ENCODE peak calls at places on chromosome 22, in six cellular contexts. O is lower lobe of right lung, N is gastrocnemius medialis, G is MM.1S, C is GM06990, U is IMR-90. A is an unnamed sample.

GRCh38 chr22:47629273-47629711 is 866.8 kb downstream of the TBC1D22A start:
- DNase-seq in O (no peak), N (no peak), U (no peak), C (no peak), G (no peak), A (no peak)

GRCh38 chr22:37546436-37547248 is 13.6 kb upstream of the CDC42EP1 start:
- DNase-seq in C (no peak), N (peak), U (peak), O (peak), G (no peak), A (no peak)

GRCh38 chr22:17980638-17981051 is 43.7 kb downstream of the MICAL3 start:
- DNase-seq in U (peak), G (no peak), C (peak), O (peak), N (peak), A (no peak)

GRCh38 chr22:25928038-25928437 is 186.1 kb downstream of the MYO18B start:
- DNase-seq in U (no peak), N (no peak), G (no peak), C (no peak), O (no peak), A (no peak)

GRCh38 chr22:39369186-39369585 is 19.4 kb downstream of the SYNGR1 start:
- DNase-seq in C (no peak), U (no peak), O (no peak), N (no peak), G (no peak), A (no peak)

GRCh38 chr22:22603470-22603947 is 40.9 kb upstream of the GGTLC2 start:
- DNase-seq in U (no peak), C (no peak), O (no peak), G (no peak), N (no peak), A (no peak)

GRCh38 chr22:38074181-38075104 is 9.5 kb downstream of the SLC16A8 start:
- DNase-seq in G (no peak), N (no peak), O (no peak), U (peak), C (no peak), A (no peak)

GRCh38 chr22:48423481-48423901 is 1404.2 kb downstream of the BRD1 start:
- DNase-seq in O (no peak), G (no peak), C (no peak), U (no peak), N (no peak), A (no peak)

GRCh38 chr22:29146771-29147170 is 58.9 kb upstream of the EMID1 start:
- DNase-seq in O (no peak), U (no peak), G (no peak), C (no peak), N (peak), A (no peak)

GRCh38 chr22:28375761-28376534 is 303.7 kb downstream of the TTC28 start:
- DNase-seq in U (peak), O (no peak), G (no peak), N (no peak), C (no peak), A (no peak)

GRCh38 chr22:30234786-30235470 is 11.6 kb downstream of the LIF start:
- DNase-seq in N (no peak), U (peak), C (no peak), O (no peak), G (no peak), A (no peak)

GRCh38 chr22:48574776-48575566 is 1252.7 kb downstream of the BRD1 start:
- DNase-seq in N (no peak), O (peak), U (no peak), G (peak), C (no peak), A (no peak)

GRCh38 chr22:30877662-30878515 is 90.7 kb downstream of the MORC2 start:
- DNase-seq in U (no peak), O (peak), C (no peak), N (no peak), G (no peak), A (no peak)

GRCh38 chr22:20996598-20997535 is 5.1 kb downstream of the THAP7 start:
- DNase-seq in O (no peak), N (no peak), C (no peak), G (no peak), U (no peak), A (no peak)

GRCh38 chr22:22941831-22942510 is 54.4 kb downstream of the IGLL5 start:
- DNase-seq in U (no peak), G (no peak), O (no peak), C (no peak), N (no peak), A (no peak)

GRCh38 chr22:39997939-39998726 is 3.4 kb downstream of the FAM83F start:
- DNase-seq in N (no peak), U (peak), O (no peak), C (no peak), G (no peak), A (no peak)

GRCh38 chr22:21009638-21010425 is 5.1 kb upstream of the P2RX6 start:
- DNase-seq in N (no peak), C (no peak), G (peak), O (no peak), U (peak), A (no peak)

GRCh38 chr22:48249721-48250268 is 1487.3 kb downstream of the TBC1D22A start:
- DNase-seq in N (no peak), C (no peak), U (no peak), O (no peak), G (no peak), A (no peak)

GRCh38 chr22:11616811-11617210 is 3911.2 kb upstream of the OR11H1 start:
- DNase-seq in O (no peak), C (no peak), G (no peak), U (no peak), N (no peak), A (no peak)

GRCh38 chr22:27615408-27615807 is 186.1 kb downstream of the MN1 start:
- DNase-seq in C (no peak), U (no peak), O (no peak), N (no peak), G (no peak), A (no peak)

GRCh38 chr22:39384750-39385480 is 14.7 kb upstream of the TAB1 start:
- DNase-seq in O (no peak), N (peak), U (peak), C (no peak), G (no peak), A (no peak)

GRCh38 chr22:28025333-28025732 is 106.3 kb upstream of the PITPNB start:
- DNase-seq in U (no peak), O (no peak), C (no peak), G (no peak), N (no peak), A (no peak)

GRCh38 chr22:27551402-27551801 is 250.2 kb downstream of the MN1 start:
- DNase-seq in U (no peak), O (no peak), G (no peak), C (no peak), N (no peak), A (no peak)

GRCh38 chr22:47380692-47381091 is 618.2 kb downstream of the TBC1D22A start:
- DNase-seq in O (peak), G (no peak), N (no peak), C (no peak), U (no peak), A (no peak)

GRCh38 chr22:47337161-47337621 is 574.7 kb downstream of the TBC1D22A start:
- DNase-seq in C (no peak), O (no peak), N (no peak), U (peak), G (peak), A (no peak)

GRCh38 chr22:27724181-27724580 is 77.4 kb downstream of the MN1 start:
- DNase-seq in C (no peak), N (no peak), O (no peak), U (no peak), G (no peak), A (no peak)

DNA sequence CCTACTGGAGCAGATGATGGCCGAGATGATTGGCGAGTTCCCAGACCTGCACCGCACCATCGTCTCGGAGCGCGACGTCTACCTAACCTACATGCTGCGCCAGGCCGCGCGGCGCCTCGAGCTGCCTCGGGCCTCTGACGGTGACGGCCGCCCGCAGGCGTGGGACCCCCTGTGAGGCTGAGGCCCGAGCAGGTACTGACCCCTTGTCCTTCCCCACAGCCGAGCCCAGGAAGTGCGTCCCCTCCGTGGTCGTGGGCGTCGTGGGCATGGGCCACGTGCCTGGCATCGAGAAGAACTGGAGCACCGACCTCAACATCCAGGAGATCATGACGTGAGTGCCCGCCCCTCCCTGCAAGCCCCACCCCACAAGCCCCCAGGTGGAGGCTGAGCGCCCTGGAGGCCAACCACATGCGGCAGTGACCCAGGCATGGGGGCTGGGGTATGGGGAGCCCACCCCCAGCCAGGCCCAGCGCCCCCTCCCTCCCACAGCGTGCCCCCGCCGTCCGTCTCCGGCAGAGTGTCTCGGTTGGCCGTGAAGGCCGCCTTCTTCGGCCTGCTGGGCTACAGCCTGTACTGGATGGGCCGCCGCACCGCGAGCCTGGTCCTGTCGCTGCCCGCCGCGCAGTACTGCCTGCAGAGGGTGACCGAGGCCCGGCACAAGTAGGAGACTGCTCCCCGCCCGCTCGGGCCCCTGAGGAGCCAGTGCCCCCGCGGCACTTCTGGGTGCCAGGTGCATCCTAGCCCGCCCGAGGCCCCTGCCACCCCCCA is 2.8 kb upstream of the SELENOO start:
- DNase-seq in C (no peak), U (no peak), G (no peak), O (no peak), N (no peak), A (no peak)
- H3K4me3 ChIP-seq in C (no peak), U (no peak), G (no peak), O (no peak), N (no peak), A (no peak)

DNA sequence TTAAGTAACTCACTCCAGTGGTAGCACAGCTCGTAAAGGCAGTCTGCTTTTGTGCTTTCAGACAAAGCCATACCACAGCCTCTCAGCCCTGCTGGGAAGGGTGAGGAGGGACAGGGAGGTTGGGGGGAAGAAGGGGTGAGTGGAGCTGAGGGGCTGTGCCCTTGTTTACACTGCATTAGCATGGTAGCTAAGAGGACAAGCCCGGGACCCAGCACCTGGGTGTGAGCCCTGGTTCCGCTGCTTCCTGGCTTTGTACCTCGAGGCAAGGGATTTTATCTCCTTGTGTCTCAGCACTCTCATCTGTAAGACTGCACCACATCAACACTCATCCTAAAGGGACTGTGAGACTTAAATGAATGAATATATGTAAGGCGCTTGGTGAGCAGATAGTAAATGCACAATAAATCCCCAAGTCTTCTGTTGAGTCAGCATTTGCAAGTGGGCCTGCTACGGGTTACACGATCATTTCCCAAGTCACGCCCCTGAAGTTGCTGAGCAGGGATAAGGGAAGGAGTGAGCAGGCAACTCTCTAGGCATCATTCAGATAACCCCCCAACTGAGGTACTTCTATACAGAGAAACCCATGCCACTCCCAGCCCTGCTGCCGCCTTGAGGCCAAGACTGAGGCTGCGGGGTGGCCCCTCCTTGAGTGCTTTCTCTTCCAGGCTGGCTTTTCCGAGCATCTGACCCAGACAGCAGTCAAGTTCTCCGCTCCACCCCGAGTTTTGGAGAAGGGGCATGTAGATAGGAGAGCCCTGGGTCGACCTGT is 7.5 kb downstream of the RASD2 start:
- DNase-seq in U (no peak), N (no peak), G (no peak), O (no peak), C (no peak), A (no peak)
- H3K4me3 ChIP-seq in U (no peak), N (no peak), G (no peak), O (no peak), C (no peak), A (no peak)

GRCh38 chr22:19520007-19520406 is 4.2 kb downstream of the CLDN5 start:
- DNase-seq in C (no peak), U (no peak), G (no peak), O (no peak), N (no peak), A (no peak)
- H3K4me3 ChIP-seq in C (no peak), U (no peak), G (no peak), O (peak), N (no peak), A (no peak)

DNA sequence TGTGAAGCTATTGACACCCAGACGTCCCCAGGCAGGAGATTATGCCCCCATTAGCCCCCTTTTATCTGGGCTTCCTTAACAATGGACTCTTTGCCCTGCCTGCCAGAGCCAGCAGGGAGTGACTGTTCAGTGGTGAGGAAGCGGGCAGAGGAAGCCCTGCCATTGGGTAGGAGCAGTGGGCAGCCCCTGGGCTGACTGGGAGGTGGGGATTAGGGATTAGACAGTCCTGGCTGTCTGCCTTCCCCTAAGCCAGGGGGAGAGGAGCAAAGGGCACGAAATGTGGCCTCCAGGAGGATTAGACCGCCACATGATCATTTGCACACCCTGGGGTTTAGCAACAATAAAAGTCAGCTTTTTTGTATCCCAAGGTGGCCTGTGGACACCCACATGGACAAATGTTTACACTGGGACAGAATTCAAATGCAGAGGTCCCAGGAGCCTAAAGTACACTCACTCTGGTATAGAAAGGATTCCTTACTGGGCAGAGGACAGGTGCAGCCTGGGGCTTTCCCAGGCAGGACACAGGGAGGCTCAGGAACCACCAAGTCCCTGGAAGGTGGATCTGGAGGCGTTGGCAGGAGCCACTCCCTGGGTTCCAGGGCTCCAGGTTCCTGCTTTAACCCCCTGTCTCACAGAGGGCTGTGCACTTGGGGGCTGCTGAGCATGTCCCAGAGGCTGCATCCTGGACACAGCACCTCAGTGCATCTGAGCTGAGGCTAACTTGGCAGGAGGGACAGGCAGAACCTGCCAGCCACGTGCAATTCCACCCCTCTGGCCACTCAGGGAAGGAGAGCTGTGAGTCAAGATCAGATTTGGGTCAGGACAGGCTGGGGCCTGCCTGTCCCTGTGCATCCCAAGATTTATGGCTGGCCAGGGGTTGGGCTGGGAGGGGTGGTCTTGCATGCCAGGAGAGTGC is 2.1 kb downstream of the PNPLA3 start:
- DNase-seq in U (no peak), C (no peak), O (peak), G (no peak), N (peak), A (no peak)
- H3K4me3 ChIP-seq in U (no peak), C (no peak), O (peak), G (no peak), N (no peak), A (no peak)

DNA sequence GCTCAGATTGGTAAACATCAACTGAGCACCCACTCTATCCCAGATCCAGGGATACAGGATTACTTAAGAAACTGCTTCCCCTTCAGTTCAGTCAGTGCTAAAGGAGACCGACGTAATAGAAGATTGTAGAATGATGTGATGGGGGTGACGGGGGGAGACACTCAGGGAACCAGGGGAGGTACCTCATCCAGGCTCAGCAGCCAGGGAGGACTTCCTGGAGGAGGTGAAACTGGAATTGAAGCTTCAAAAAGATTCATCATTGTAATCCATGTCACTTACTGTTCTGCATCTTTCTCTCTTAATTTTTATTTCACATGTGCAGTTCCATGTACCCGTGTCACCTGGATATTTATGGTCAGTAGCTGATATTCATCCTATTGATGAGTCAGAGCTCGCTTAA is 19.1 kb upstream of the TEF start:
- DNase-seq in N (no peak), G (no peak), O (no peak), C (no peak), U (no peak), A (no peak)
- H3K4me3 ChIP-seq in N (no peak), G (no peak), O (no peak), C (no peak), U (no peak), A (no peak)

DNA sequence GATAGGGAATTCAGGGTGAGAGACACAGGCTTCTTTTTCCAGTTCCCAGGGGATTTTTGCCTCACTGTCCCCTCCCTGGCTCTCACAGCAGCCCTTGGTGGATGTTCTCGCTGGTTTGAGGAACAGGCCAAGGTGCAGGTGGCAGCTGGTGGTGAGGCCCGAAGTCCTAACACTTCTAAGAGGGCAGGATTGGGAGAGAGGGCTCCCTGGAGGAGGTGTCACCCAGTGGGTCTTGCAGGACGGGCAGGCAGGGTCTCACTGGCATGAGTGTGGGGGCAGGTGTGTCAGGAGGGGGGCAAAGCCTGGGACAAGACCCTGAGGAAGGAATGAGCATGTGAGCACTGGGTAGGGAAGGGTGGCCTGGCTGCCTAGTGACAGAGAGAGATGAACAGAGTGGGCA is 9.2 kb downstream of the ADORA2A start:
- DNase-seq in C (no peak), G (no peak), U (no peak), O (no peak), N (no peak), A (no peak)
- H3K4me3 ChIP-seq in C (no peak), G (no peak), U (no peak), O (no peak), N (no peak), A (no peak)

GRCh38 chr22:33330534-33330933 is 272.4 kb upstream of the SYN3 start:
- DNase-seq in O (no peak), U (no peak), N (no peak), C (no peak), G (no peak), A (no peak)

GRCh38 chr22:33328789-33329296 is 270.7 kb upstream of the SYN3 start:
- DNase-seq in C (no peak), O (no peak), U (peak), N (no peak), G (no peak), A (no peak)

GRCh38 chr22:33331017-33331416 is 272.8 kb upstream of the SYN3 start:
- DNase-seq in G (no peak), O (no peak), U (no peak), C (no peak), N (no peak), A (no peak)

GRCh38 chr22:33327348-33327860 is 269.2 kb upstream of the SYN3 start:
- DNase-seq in N (no peak), O (no peak), G (no peak), C (no peak), U (no peak), A (no peak)

DNA sequence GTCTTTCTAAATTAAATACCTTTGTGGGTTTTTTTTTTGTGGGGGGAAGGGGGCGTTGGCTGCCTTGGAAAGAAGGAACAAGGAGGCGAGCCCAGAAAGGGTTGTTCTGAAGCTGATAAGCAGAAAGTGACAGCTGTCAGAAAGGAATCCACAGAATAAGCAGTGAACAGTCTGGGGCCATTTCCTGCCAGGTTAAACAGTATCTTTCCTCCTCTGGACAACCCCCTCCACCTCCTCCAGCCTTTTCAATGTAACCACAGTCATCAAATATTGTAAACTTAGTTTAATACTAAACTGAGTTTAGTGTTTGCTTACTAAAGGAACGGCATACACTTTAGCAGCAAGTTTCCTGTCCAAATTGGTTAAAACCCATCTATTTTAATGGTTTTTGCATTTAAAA is 271.2 kb upstream of the SYN3 start:
- DNase-seq in O (no peak), C (no peak), G (no peak), N (no peak), U (no peak), A (no peak)
- H3K4me3 ChIP-seq in O (no peak), C (no peak), G (no peak), N (no peak), U (no peak), A (no peak)